ENCODE peak calls at places on chromosomes 4 and X, in ten cellular contexts. H is endodermal cell, D is Karpas-422, T is neural progenitor cell, R is transverse colon, G is psoas muscle, Z is cardiac muscle cell, W is mammary epithelial cell, J is OCI-LY7, A is HAP-1. N is an unnamed sample.

GRCh38 chr4:39620551-39620950 is 18.1 kb downstream of the SMIM14 start:
- DNase-seq in H (no peak), D (no peak), T (no peak), R (no peak), G (no peak), Z (no peak), W (no peak), J (no peak), A (no peak), N (no peak)

GRCh38 chr4:183038436-183038835 is 60.6 kb upstream of the WWC2 start:
- DNase-seq in H (no peak), D (no peak), T (no peak), R (no peak), G (no peak), Z (no peak), W (no peak), J (no peak), A (no peak), N (no peak)

GRCh38 chrX:48703642-48704481 is 7.3 kb downstream of the SUV39H1 start:
- DNase-seq in H (no peak), D (no peak), T (no peak), R (no peak), G (no peak), Z (peak; percentile 59), W (peak; percentile 94), J (no peak), A (no peak), N (no peak)

GRCh38 chr4:92304636-92305035 is 870 bp downstream of the GRID2 start:
- DNase-seq in H (peak; percentile 77), D (no peak), T (peak; percentile 43), R (no peak), G (no peak), Z (peak; percentile 20), W (no peak), J (no peak), A (no peak), N (no peak)

GRCh38 chrX:35006361-35006760 is 63.8 kb downstream of the FAM47B start:
- DNase-seq in H (no peak), D (no peak), T (no peak), R (no peak), G (no peak), Z (no peak), W (no peak), J (no peak), A (no peak), N (no peak)

GRCh38 chrX:48071064-48071985 is at the start of gene ZNF630:
- DNase-seq in H (peak; percentile 89), D (peak; percentile 88), T (peak; percentile 79), R (peak; percentile 85), G (peak; percentile 61), Z (peak; percentile 73), W (peak; percentile 47), J (peak; percentile 79), A (no peak), N (peak; percentile 79)

GRCh38 chr4:14608630-14609029 is 393.7 kb upstream of the CPEB2 start:
- DNase-seq in H (no peak), D (no peak), T (no peak), R (no peak), G (no peak), Z (no peak), W (no peak), J (no peak), A (no peak), N (no peak)

GRCh38 chr4:56692576-56692975 is 11.5 kb upstream of the HOPX start:
- DNase-seq in H (no peak), D (no peak), T (peak; percentile 49), R (no peak), G (no peak), Z (no peak), W (no peak), J (no peak), A (no peak), N (no peak)

GRCh38 chrX:39600222-39600621 is 497.5 kb downstream of the BCOR start:
- DNase-seq in H (no peak), D (no peak), T (no peak), R (no peak), G (no peak), Z (no peak), W (no peak), J (no peak), A (no peak), N (no peak)

GRCh38 chrX:39852496-39852895 is 245.3 kb downstream of the BCOR start:
- DNase-seq in H (no peak), D (no peak), T (no peak), R (no peak), G (no peak), Z (no peak), W (no peak), J (no peak), A (no peak), N (no peak)

GRCh38 chr4:141540643-141541042 is 95.7 kb upstream of the IL15 start:
- DNase-seq in H (no peak), D (no peak), T (no peak), R (no peak), G (no peak), Z (no peak), W (no peak), J (no peak), A (no peak), N (no peak)

GRCh38 chr4:8708401-8709021 is 115.9 kb downstream of the CPZ start:
- DNase-seq in H (peak; percentile 12), D (no peak), T (no peak), R (no peak), G (no peak), Z (no peak), W (no peak), J (no peak), A (no peak), N (no peak)

GRCh38 chr4:121041307-121042090 is 30.8 kb downstream of the NDNF start:
- DNase-seq in H (no peak), D (no peak), T (no peak), R (no peak), G (no peak), Z (peak; percentile 60), W (no peak), J (no peak), A (no peak), N (no peak)

DNA sequence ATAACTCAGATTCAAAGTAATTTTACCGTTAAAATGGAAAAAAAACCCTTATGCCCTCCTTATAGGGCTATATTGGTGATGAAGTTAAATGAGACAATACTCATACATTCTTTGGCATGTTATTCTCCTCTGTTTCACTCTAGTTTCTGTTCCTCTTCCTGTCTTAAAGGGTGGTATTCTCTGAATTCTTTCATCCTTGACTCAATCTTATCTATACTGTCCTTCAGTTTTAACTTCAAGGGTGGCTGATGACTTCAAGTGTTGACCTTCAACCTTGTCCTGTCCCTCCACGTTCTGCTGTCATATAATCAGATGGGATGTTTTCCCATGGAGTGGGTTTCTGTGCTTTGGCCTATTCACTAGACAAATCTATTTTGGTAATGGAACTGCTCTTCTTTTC is 44.0 kb downstream of the ZNF518B start:
- DNase-seq in H (no peak), D (peak; percentile 52), T (no peak), R (no peak), G (no peak), Z (no peak), W (no peak), J (peak; percentile 34), A (no peak), N (no peak)
- H3K9me3 ChIP-seq in H (no peaks in the 10 kb centered on the region), D (no peaks in the 10 kb centered on the region), T (no peaks in the 10 kb centered on the region), R (no peaks in the 10 kb centered on the region), G (no peaks in the 10 kb centered on the region), Z (no peaks in the 10 kb centered on the region), W (no peaks in the 10 kb centered on the region), J (no peaks in the 10 kb centered on the region), A (no peaks in the 10 kb centered on the region), N (no peaks in the 10 kb centered on the region)

GRCh38 chr4:85495621-85496020 is 20.7 kb downstream of the ARHGAP24 start:
- DNase-seq in H (no peak), D (no peak), T (no peak), R (no peak), G (no peak), Z (peak; percentile 43), W (no peak), J (no peak), A (no peak), N (no peak)
- H3K4me3 ChIP-seq in H (no peak overlapping the region), D (no peak overlapping the region), T (no peak overlapping the region), R (no peak overlapping the region), G (no peak overlapping the region), Z (no peak overlapping the region), W (no peak overlapping the region), J (no peak overlapping the region), A (no peak overlapping the region), N (no peak overlapping the region)

GRCh38 chrX:41900321-41900720 is 23.0 kb downstream of the CASK start:
- DNase-seq in H (no peak), D (no peak), T (no peak), R (no peak), G (no peak), Z (no peak), W (no peak), J (peak; percentile 12), A (no peak), N (no peak)
- H3K9me3 ChIP-seq in H (peaks cover 52% of the 10 kb centered on the region), D (peaks cover 22% of the 10 kb centered on the region), T (no peaks in the 10 kb centered on the region), R (no peaks in the 10 kb centered on the region), G (peaks cover 22% of the 10 kb centered on the region), Z (no peaks in the 10 kb centered on the region), W (peaks cover 6% of the 10 kb centered on the region), J (peaks cover 13% of the 10 kb centered on the region), A (no peaks in the 10 kb centered on the region), N (peaks cover 26% of the 10 kb centered on the region)

GRCh38 chr4:7132249-7132648 is 60.1 kb upstream of the SORCS2 start:
- DNase-seq in H (no peak), D (no peak), T (no peak), R (no peak), G (no peak), Z (no peak), W (no peak), J (no peak), A (no peak), N (no peak)

GRCh38 chr4:7132730-7133582 is 59.4 kb upstream of the SORCS2 start:
- DNase-seq in H (no peak), D (no peak), T (no peak), R (no peak), G (no peak), Z (no peak), W (no peak), J (no peak), A (no peak), N (no peak)

GRCh38 chr4:7135389-7135746 is 57.0 kb upstream of the SORCS2 start:
- DNase-seq in H (no peak), D (no peak), T (no peak), R (no peak), G (no peak), Z (no peak), W (no peak), J (no peak), A (no peak), N (no peak)

GRCh38 chr4:7137346-7138200 is 54.8 kb upstream of the SORCS2 start:
- DNase-seq in H (no peak), D (no peak), T (no peak), R (no peak), G (no peak), Z (no peak), W (no peak), J (no peak), A (no peak), N (no peak)

DNA sequence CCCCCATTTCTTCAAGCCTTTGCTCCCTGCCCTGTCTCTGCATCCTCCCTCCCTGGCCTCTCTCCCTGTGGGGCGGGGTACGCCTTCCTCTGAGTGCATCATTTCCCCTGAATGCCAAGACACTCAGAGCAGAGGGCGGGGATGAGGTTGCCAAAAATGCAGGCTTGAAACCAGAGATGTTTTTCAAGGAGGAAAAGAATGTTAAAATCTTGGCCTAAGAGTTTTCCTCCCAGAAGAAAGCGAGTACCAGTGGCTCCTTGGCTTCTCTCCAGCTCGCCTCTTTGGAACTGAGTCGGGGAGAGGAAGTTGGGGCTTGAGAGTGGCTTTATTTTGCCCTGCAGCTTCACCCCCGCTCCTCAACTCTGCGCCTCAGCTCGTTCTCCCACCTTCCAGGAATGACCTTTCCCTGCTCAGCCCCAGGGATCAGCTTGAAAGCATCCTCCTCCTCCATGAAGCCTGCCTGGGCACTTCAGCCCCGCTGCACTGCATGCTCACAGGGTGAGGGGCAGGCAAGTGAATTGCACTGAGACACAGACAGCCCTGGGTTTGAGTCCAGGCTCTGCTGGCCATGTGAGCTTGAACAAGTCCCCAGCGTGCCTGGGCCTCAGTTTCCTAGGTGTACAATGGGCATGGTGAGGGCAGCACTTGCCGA is 57.5 kb upstream of the SORCS2 start:
- DNase-seq in H (no peak), D (no peak), T (no peak), R (peak; percentile 32), G (peak; percentile 83), Z (no peak), W (peak; percentile 19), J (no peak), A (no peak), N (peak; percentile 47)
- H3K4me3 ChIP-seq in H (no peak overlapping the region), D (no peak overlapping the region), T (no peak overlapping the region), R (no peak overlapping the region), G (no peak overlapping the region), Z (no peak overlapping the region), W (no peak overlapping the region), J (no peak overlapping the region), A (no peak overlapping the region), N (no peak overlapping the region)